ENCODE peak calls at places on chromosomes 7 and 10, in five cellular contexts. X, G, M, U and O are unnamed samples.
A peak's percentile ranks its signal among the peaks of the same experiment; 100 is the strongest.

GRCh38 chr10:11017575-11018425 is at the start of gene CELF2:
- DNase-seq in G (peak; percentile 47), M (peak; percentile 79), X (peak; percentile 94), U (no peak), O (peak; percentile 29)

GRCh38 chr10:97025613-97026242 is 160.0 kb downstream of the SLIT1 start:
- DNase-seq in U (peak; percentile 20), M (peak; percentile 75), X (peak; percentile 82), G (peak; percentile 30), O (peak; percentile 72)

GRCh38 chr7:37901236-37901827 is 15.3 kb downstream of the SFRP4 start:
- DNase-seq in G (no peak), U (peak; percentile 6), M (no peak), X (peak; percentile 55), O (no peak)

GRCh38 chr7:85602196-85602595 is 415.3 kb upstream of the SEMA3D start:
- DNase-seq in X (no peak), U (peak; percentile 23), G (no peak), M (no peak), O (no peak)

GRCh38 chr7:155214328-155214986 is 83.2 kb upstream of the INSIG1 start:
- DNase-seq in M (no peak), G (no peak), U (peak; percentile 58), X (no peak), O (no peak)

GRCh38 chr7:64625114-64626082 is 40.5 kb upstream of the ZNF107 start:
- DNase-seq in U (no peak), M (no peak), X (no peak), G (peak; percentile 22), O (no peak)

GRCh38 chr10:63605568-63605967 is 84.4 kb downstream of the REEP3 start:
- DNase-seq in M (no peak), G (no peak), U (no peak), X (peak; percentile 24), O (no peak)

GRCh38 chr7:141654551-141654950 is 47.4 kb downstream of the DENND11 start:
- DNase-seq in U (peak; percentile 55), M (peak; percentile 80), G (peak; percentile 63), X (peak; percentile 88), O (peak; percentile 58)

GRCh38 chr7:75931676-75932075 is 16.7 kb downstream of the POR start:
- DNase-seq in G (no peak), U (no peak), X (no peak), M (no peak), O (no peak)

GRCh38 chr7:28192786-28193581 is 12.4 kb upstream of the JAZF1 start:
- DNase-seq in X (no peak), G (no peak), U (no peak), M (no peak), O (no peak)

GRCh38 chr10:22761569-22762220 is 47.3 kb upstream of the PIP4K2A start:
- DNase-seq in G (no peak), M (no peak), U (no peak), X (peak; percentile 35), O (no peak)

GRCh38 chr7:26368542-26368941 is 76.9 kb downstream of the SNX10 start:
- DNase-seq in U (no peak), G (no peak), M (no peak), X (no peak), O (no peak)

GRCh38 chr7:83347836-83348482 is 185.3 kb upstream of the PCLO start:
- DNase-seq in U (peak; percentile 42), G (no peak), X (no peak), M (no peak), O (no peak)

GRCh38 chr10:31263903-31264302 is 55.1 kb upstream of the ZEB1 start:
- DNase-seq in G (no peak), X (no peak), M (no peak), U (peak; percentile 53), O (no peak)

GRCh38 chr7:142887282-142888015 is 1.9 kb upstream of the TRPV6 start:
- DNase-seq in U (no peak), M (no peak), G (no peak), X (no peak), O (no peak)

GRCh38 chr7:146635200-146636032 is 518.8 kb downstream of the CNTNAP2 start:
- DNase-seq in G (no peak), M (no peak), U (no peak), X (peak; percentile 63), O (no peak)

GRCh38 chr10:103715430-103715829 is 139.9 kb downstream of the SH3PXD2A start:
- DNase-seq in M (no peak), G (no peak), U (peak; percentile 81), X (no peak), O (no peak)

GRCh38 chr10:82826132-82826531 is 951.1 kb downstream of the NRG3 start:
- DNase-seq in G (no peak), M (no peak), U (peak; percentile 90), X (no peak), O (no peak)

GRCh38 chr7:28695300-28696261 is 262.5 kb downstream of the TRIL start:
- DNase-seq in M (no peak), X (peak; percentile 46), G (no peak), U (no peak), O (no peak)

GRCh38 chr10:21758239-21758638 is 224.2 kb downstream of the MLLT10 start:
- DNase-seq in M (no peak), U (no peak), G (no peak), X (no peak), O (no peak)

GRCh38 chr10:124587811-124588211 is 126.2 kb downstream of the LHPP start:
- DNase-seq in G (no peak), M (no peak), U (no peak), X (no peak), O (no peak)

GRCh38 chr7:47418910-47419309 is 163.0 kb downstream of the TNS3 start:
- DNase-seq in M (peak; percentile 41), X (no peak), G (no peak), U (peak; percentile 69), O (no peak)

GRCh38 chr7:147509052-147509480 is 1081.5 kb upstream of the C7orf33 start:
- DNase-seq in M (no peak), G (no peak), X (no peak), U (peak; percentile 17), O (no peak)

GRCh38 chr10:124565565-124566221 is 104.1 kb downstream of the LHPP start:
- DNase-seq in M (no peak), U (no peak), G (no peak), X (peak; percentile 72), O (peak; percentile 76)

GRCh38 chr10:113947138-113948011 is 92.9 kb downstream of the NHLRC2 start:
- DNase-seq in X (no peak), U (no peak), G (no peak), M (no peak), O (no peak)

GRCh38 chr7:158067219-158067930 is 520.2 kb downstream of the PTPRN2 start:
- DNase-seq in M (no peak), U (no peak), X (no peak), G (no peak), O (no peak)

GRCh38 chr10:25888627-25889026 is 45.4 kb upstream of the MYO3A start:
- DNase-seq in U (no peak), G (no peak), X (no peak), M (no peak), O (no peak)

GRCh38 chr10:87541114-87541513 is 36.4 kb downstream of the MINPP1 start:
- DNase-seq in X (no peak), U (peak; percentile 26), G (no peak), M (no peak), O (no peak)

GRCh38 chr10:31288961-31289360 is 30.1 kb upstream of the ZEB1 start:
- DNase-seq in U (no peak), M (no peak), G (no peak), X (no peak), O (no peak)

GRCh38 chr7:106419455-106420182 is 134.8 kb upstream of the NAMPT start:
- DNase-seq in M (no peak), G (no peak), X (no peak), U (peak; percentile 83), O (no peak)

GRCh38 chr7:24290004-24290641 is 6.1 kb downstream of the NPY start:
- DNase-seq in G (peak; percentile 29), U (peak; percentile 48), X (peak; percentile 37), M (no peak), O (no peak)
- H3K27ac ChIP-seq in G (no peak overlapping the region), U (no peak overlapping the region), X (no peak overlapping the region), M (no peak overlapping the region), O (no peak overlapping the region)

DNA sequence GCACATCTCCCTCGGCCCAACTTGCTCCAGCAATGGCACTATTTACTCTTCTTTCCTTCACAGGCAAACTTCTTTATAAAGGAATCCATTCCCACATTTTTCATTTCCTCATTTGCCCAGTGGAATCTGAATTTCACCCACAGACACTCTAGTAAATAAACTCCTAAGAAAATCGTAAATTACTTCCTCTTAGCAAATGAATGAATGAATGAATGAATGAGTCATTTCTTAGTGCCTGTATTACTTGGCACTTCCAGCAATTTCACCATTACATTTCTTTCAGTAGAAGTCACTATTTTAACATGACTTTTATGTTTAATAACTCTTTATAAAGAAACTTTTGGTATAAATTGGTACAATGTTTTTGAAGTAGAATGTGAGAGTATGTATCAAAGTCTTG is 55.7 kb downstream of the DDC start:
- DNase-seq in X (no peak), M (no peak), G (no peak), U (no peak), O (no peak)
- H3K4me3 ChIP-seq in X (no peak overlapping the region), M (no peak overlapping the region), G (no peak overlapping the region), U (no peak overlapping the region), O (no peak overlapping the region)

GRCh38 chr10:95309958-95310357 is 19.2 kb upstream of the PDLIM1 start:
- DNase-seq in X (no peak), M (no peak), G (no peak), U (no peak), O (no peak)

GRCh38 chr10:95314519-95314918 is 23.7 kb upstream of the PDLIM1 start:
- DNase-seq in U (no peak), G (no peak), M (no peak), X (no peak), O (no peak)

GRCh38 chr10:95312986-95313495 is 22.2 kb upstream of the PDLIM1 start:
- DNase-seq in M (no peak), X (peak; percentile 19), G (no peak), U (no peak), O (no peak)

GRCh38 chr10:95315509-95315908 is 24.7 kb upstream of the PDLIM1 start:
- DNase-seq in G (no peak), X (peak; percentile 23), U (no peak), M (no peak), O (no peak)

GRCh38 chr10:95312264-95312663 is 21.5 kb upstream of the PDLIM1 start:
- DNase-seq in X (no peak), M (peak; percentile 80), G (no peak), U (no peak), O (no peak)
- H3K27ac ChIP-seq in X (no peak overlapping the region), M (peak overlapping the region; percentile 80), G (no peak overlapping the region), U (no peak overlapping the region), O (no peak overlapping the region)

GRCh38 chr7:150448789-150449147 is 1.7 kb upstream of the GIMAP8 start:
- DNase-seq in U (peak; percentile 54), M (peak; percentile 79), X (peak; percentile 82), G (peak; percentile 88), O (peak; percentile 61)
- H3K4me3 ChIP-seq in U (no peak overlapping the region), M (no peak overlapping the region), X (no peak overlapping the region), G (no peak overlapping the region), O (no peak overlapping the region)

GRCh38 chr10:72081210-72081609 is 7.1 kb downstream of the SPOCK2 start:
- DNase-seq in X (no peak), G (no peak), M (no peak), U (no peak), O (no peak)
- H3K27ac ChIP-seq in X (no peak overlapping the region), G (peak overlapping the region; percentile 94), M (no peak overlapping the region), U (no peak overlapping the region), O (no peak overlapping the region)

GRCh38 chr10:122192142-122192541 is 79.0 kb upstream of the BTBD16 start:
- DNase-seq in X (peak; percentile 86), G (no peak), U (no peak), M (no peak), O (no peak)
- H3K4me3 ChIP-seq in X (no peak overlapping the region), G (no peak overlapping the region), U (no peak overlapping the region), M (no peak overlapping the region), O (no peak overlapping the region)